ENCODE peak calls at places on chromosomes 12 and 14, in nine cellular contexts. Q is choroid plexus epithelial cell, I is psoas muscle, W is astrocyte of the cerebellum, D is fibroblast of pulmonary artery, O is Calu3, T is AG04450, H is type B pancreatic cell, Z is brain microvascular endothelial cell. P is an unnamed sample.
A peak's percentile ranks its signal among the peaks of the same experiment; 100 is the strongest.

GRCh38 chr12:29562167-29562776 is 64.8 kb upstream of the OVCH1 start:
- DNase-seq in Q (peak; percentile 90), D (peak; percentile 96), W (no peak), I (no peak), H (no peak), T (no peak), O (no peak), Z (peak; percentile 78), P (no peak)

GRCh38 chr14:64812412-64812811 is 67.3 kb downstream of the SPTB start:
- DNase-seq in Z (no peak), T (no peak), H (no peak), D (no peak), W (no peak), Q (no peak), O (peak; percentile 74), I (peak; percentile 74), P (peak; percentile 43)

GRCh38 chr12:64560395-64561301 is 49.6 kb upstream of the RASSF3 start:
- DNase-seq in Z (peak; percentile 92), O (peak; percentile 34), W (peak; percentile 93), I (no peak), T (peak; percentile 99), H (no peak), D (peak; percentile 92), Q (peak; percentile 98), P (no peak)

GRCh38 chr12:105239304-105239703 is 3.3 kb upstream of the APPL2 start:
- DNase-seq in Z (no peak), D (no peak), I (no peak), H (no peak), W (no peak), T (no peak), O (no peak), Q (no peak), P (no peak)

GRCh38 chr14:60723218-60724079 is 702 bp downstream of the SIX4 start:
- DNase-seq in D (peak; percentile 55), W (no peak), T (no peak), I (peak; percentile 81), Q (peak; percentile 72), O (peak; percentile 52), H (peak; percentile 75), Z (peak; percentile 52), P (peak; percentile 57)

GRCh38 chr14:99763527-99764221 is 29.5 kb upstream of the EML1 start:
- DNase-seq in Q (no peak), I (no peak), H (no peak), O (no peak), T (no peak), Z (no peak), D (no peak), W (no peak), P (no peak)

GRCh38 chr14:35331605-35332516 is 39.7 kb downstream of the PSMA6 start:
- DNase-seq in O (peak; percentile 90), Q (peak; percentile 72), D (peak; percentile 43), I (no peak), T (no peak), Z (peak; percentile 40), W (no peak), H (peak; percentile 71), P (peak; percentile 90)

GRCh38 chr12:7557227-7557626 is 53.6 kb upstream of the CD163 start:
- DNase-seq in Z (no peak), D (no peak), H (no peak), T (no peak), O (no peak), I (no peak), W (no peak), Q (no peak), P (no peak)

GRCh38 chr12:89453121-89453520 is 71.5 kb downstream of the GALNT4 start:
- DNase-seq in T (no peak), W (no peak), H (no peak), D (no peak), I (no peak), Q (no peak), Z (no peak), O (no peak), P (no peak)

GRCh38 chr14:43540948-43541347 is 966.1 kb downstream of the FSCB start:
- DNase-seq in Q (no peak), I (no peak), W (no peak), D (no peak), H (no peak), O (no peak), Z (no peak), T (no peak), P (no peak)

GRCh38 chr12:113302925-113303640 is 31.8 kb downstream of the SLC8B1 start:
- DNase-seq in I (no peak), Q (no peak), H (no peak), W (no peak), O (no peak), T (no peak), D (no peak), Z (no peak), P (no peak)

GRCh38 chr14:71647086-71647784 is 285.0 kb upstream of the RGS6 start:
- DNase-seq in H (no peak), I (no peak), Q (no peak), D (no peak), Z (no peak), O (peak; percentile 60), W (no peak), T (no peak), P (no peak)

GRCh38 chr12:85424581-85425348 is 144.7 kb downstream of the ALX1 start:
- DNase-seq in T (no peak), Z (peak; percentile 41), Q (peak; percentile 63), O (peak; percentile 51), H (no peak), D (peak; percentile 50), I (no peak), W (peak; percentile 11), P (no peak)

GRCh38 chr12:6534914-6535696 is 788 bp downstream of the GAPDH start:
- DNase-seq in H (no peak), D (peak; percentile 83), O (peak; percentile 70), Z (no peak), W (no peak), T (no peak), I (peak; percentile 90), Q (peak; percentile 88), P (peak; percentile 63)

DNA sequence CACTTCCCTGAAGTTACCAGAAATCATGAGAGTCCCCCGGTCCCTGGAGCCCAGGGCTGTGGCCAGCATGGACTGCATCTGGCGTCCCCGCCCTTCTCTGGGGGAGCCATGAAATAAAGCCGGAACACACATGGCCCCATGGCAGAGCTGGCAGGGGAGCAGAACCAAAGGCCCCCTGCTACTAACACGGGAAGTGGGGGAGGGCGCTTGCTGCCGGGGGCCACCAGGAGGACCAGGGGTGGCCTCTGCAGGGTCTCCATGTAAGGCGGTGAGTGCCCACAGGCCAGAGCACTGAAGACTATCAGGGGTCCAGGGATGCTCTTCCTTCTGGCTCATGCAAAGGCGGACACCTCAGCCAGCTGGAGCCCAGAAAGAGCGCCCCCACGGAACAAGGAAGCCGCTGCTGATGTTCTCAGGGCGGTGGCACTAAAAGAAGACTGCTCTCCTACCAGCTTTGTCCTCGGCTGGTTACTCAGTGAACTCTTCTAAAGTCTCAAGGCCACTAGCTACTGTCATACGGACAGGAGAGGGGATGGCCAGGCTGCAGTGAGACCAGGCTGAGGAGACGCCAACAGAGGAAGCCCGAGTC is 59.8 kb downstream of the CCDC88C start:
- DNase-seq in Q (no peak), O (no peak), W (no peak), D (no peak), H (no peak), Z (no peak), T (no peak), I (no peak), P (no peak)
- TF ChIP-seq CTCF in Q (no peak), O (no peak), W (no peak), D (no peak), H (no peak), Z (no peak), T (no peak), I (no peak), P (no peak)

GRCh38 chr12:48000878-48001321 is 3.4 kb downstream of the COL2A1 start:
- DNase-seq in W (peak; percentile 16), T (no peak), Z (peak; percentile 77), I (no peak), H (no peak), D (peak; percentile 69), O (peak; percentile 8), Q (peak; percentile 76), P (peak; percentile 52)
- TF ChIP-seq CTCF in W (no peak), T (no peak), Z (peak; percentile 28), I (no peak), H (no peak), D (no peak), O (no peak), Q (peak; percentile 21), P (no peak)

DNA sequence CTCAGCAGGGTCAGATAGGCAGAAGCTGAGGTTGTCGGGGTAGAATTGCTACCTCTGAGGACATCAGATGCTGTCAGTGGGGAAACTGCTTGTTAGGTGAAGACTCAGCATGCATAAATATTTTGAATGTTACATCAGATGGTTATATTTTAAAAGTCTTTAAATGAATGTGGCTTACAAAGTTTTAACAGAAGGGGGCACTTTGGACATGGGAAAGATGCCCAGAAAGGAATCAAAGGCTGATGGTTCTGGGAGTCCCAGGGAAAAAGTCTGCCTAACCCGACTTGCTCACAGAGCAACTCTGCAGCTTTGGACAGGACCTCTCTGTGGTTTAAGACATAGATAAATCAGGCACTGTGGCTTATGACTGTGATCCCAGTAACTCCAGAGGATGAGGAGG is 474.8 kb downstream of the ATP23 start:
- DNase-seq in W (no peak), Z (peak; percentile 81), Q (peak; percentile 91), O (no peak), I (no peak), D (peak; percentile 71), H (no peak), T (peak; percentile 59), P (no peak)
- TF ChIP-seq CTCF in W (peak; percentile 40), Z (peak; percentile 61), Q (peak; percentile 63), O (no peak), I (no peak), D (peak; percentile 28), H (no peak), T (peak; percentile 39), P (no peak)

GRCh38 chr12:65882504-65882903 is 58.2 kb downstream of the HMGA2 start:
- DNase-seq in W (no peak), D (no peak), O (no peak), Q (no peak), H (no peak), Z (no peak), T (no peak), I (no peak), P (no peak)

GRCh38 chr12:65881348-65881961 is 57.2 kb downstream of the HMGA2 start:
- DNase-seq in Q (peak; percentile 89), Z (no peak), T (no peak), D (peak; percentile 90), W (no peak), H (no peak), I (peak; percentile 67), O (no peak), P (no peak)

GRCh38 chr12:65885312-65885711 is 61.0 kb downstream of the HMGA2 start:
- DNase-seq in Q (no peak), Z (no peak), O (no peak), I (no peak), W (no peak), H (no peak), D (peak; percentile 54), T (no peak), P (no peak)

GRCh38 chr12:65879878-65880277 is 55.6 kb downstream of the HMGA2 start:
- DNase-seq in Z (peak; percentile 78), Q (peak; percentile 98), I (no peak), W (peak; percentile 86), H (no peak), T (peak; percentile 62), D (peak; percentile 83), O (no peak), P (no peak)

DNA sequence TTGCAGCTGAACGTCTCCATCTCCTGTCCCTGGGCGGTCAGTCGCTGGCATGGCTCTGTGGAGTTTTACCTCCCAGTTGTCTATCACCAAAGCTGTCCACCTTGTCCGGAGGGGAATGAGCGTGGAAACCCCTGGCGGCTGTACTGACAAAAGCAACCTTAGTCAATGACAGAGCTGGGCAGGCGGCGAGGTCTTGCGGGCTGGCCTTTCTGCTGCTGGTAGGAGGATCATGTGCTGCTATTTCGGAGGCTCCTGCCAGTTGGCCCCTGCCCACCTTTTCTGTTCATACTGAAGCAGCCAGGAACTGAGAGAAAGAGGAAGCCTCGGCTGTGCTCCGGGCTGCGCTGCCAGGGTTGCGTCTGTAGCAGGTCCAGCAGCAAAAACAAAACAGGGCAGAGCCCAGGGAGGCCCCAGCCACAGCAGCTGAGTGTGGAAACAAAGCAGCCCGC is 57.7 kb downstream of the HMGA2 start:
- DNase-seq in D (peak; percentile 90), T (no peak), I (peak; percentile 91), W (peak; percentile 90), Z (no peak), Q (peak; percentile 83), O (no peak), H (no peak), P (peak; percentile 69)
- TF ChIP-seq CTCF in D (peak; percentile 37), T (peak; percentile 36), I (peak; percentile 40), W (peak; percentile 51), Z (peak; percentile 56), Q (peak; percentile 50), O (no peak), H (peak; percentile 61), P (peak; percentile 22)

P was measured in breast epithelium.